ENCODE peak calls at places on chromosomes 13 and 19, in six cellular contexts. N, M, E, Y, H and G are unnamed samples.

GRCh38 chr19:38731654-38732301 is 12.5 kb downstream of the CAPN12 start:
- DNase-seq in N (no peak), M (no peak), E (no peak), Y (no peak), H (no peak), G (no peak)

GRCh38 chr13:60162096-60162495 is 1.6 kb downstream of the DIAPH3 start:
- DNase-seq in N (no peak), M (no peak), E (no peak), Y (no peak), H (no peak), G (no peak)

GRCh38 chr13:30861163-30861562 is 44.9 kb upstream of the MEDAG start:
- DNase-seq in N (no peak), M (no peak), E (no peak), Y (no peak), H (no peak), G (no peak)

GRCh38 chr13:32472194-32472621 is 44.3 kb upstream of the N4BP2L1 start:
- DNase-seq in N (no peak), M (no peak), E (no peak), Y (no peak), H (no peak), G (no peak)

GRCh38 chr19:29779921-29780320 is 31.9 kb upstream of the CCNE1 start:
- DNase-seq in N (no peak), M (no peak), E (no peak), Y (no peak), H (no peak), G (no peak)

GRCh38 chr13:24644051-24644450 is 36.2 kb upstream of the ATP12A start:
- DNase-seq in N (no peak), M (no peak), E (no peak), Y (no peak), H (no peak), G (no peak)

GRCh38 chr19:55255618-55256423 is 3.0 kb downstream of the PPP6R1 start:
- DNase-seq in N (no peak), M (no peak), E (no peak), Y (no peak), H (peak), G (no peak)

GRCh38 chr13:97499181-97499580 is 65.2 kb downstream of the RAP2A start:
- DNase-seq in N (no peak), M (no peak), E (no peak), Y (no peak), H (no peak), G (peak)

GRCh38 chr19:7751157-7751783 is 3.9 kb upstream of the CD209 start:
- DNase-seq in N (no peak), M (no peak), E (no peak), Y (no peak), H (peak), G (no peak)

GRCh38 chr13:40640845-40641458 is 25.5 kb downstream of the FOXO1 start:
- DNase-seq in N (no peak), M (no peak), E (no peak), Y (no peak), H (no peak), G (no peak)

GRCh38 chr13:40063278-40063698 is 407.8 kb downstream of the COG6 start:
- DNase-seq in N (no peak), M (no peak), E (no peak), Y (no peak), H (no peak), G (no peak)

GRCh38 chr13:48559638-48560320 is 26.9 kb upstream of the RCBTB2 start:
- DNase-seq in N (peak), M (no peak), E (no peak), Y (no peak), H (no peak), G (no peak)

GRCh38 chr13:44224433-44225149 is 149.0 kb upstream of the SERP2 start:
- DNase-seq in N (no peak), M (no peak), E (no peak), Y (no peak), H (no peak), G (no peak)